ENCODE peak calls at places on chromosomes 12 and 14, in eight cellular contexts. One of them, this sample, is unnamed.

GRCh38 chr12:77102691-77103090 is 37.3 kb upstream of the E2F7 start:
- DNase-seq in cardiac muscle cell: no peak
- DNase-seq in GM12865: no peak
- DNase-seq in upper lobe of right lung: no peak
- DNase-seq in GM12878: no peak
- DNase-seq in fibroblast of pulmonary artery: peak
- DNase-seq in foreskin fibroblast: peak
- DNase-seq in fibroblast of mammary gland: peak
- DNase-seq in this sample: no peak

GRCh38 chr12:54608156-54608555 is 19.7 kb upstream of the PPP1R1A start:
- DNase-seq in cardiac muscle cell: no peak
- DNase-seq in GM12865: no peak
- DNase-seq in upper lobe of right lung: no peak
- DNase-seq in GM12878: no peak
- DNase-seq in fibroblast of pulmonary artery: no peak
- DNase-seq in foreskin fibroblast: no peak
- DNase-seq in fibroblast of mammary gland: no peak
- DNase-seq in this sample: no peak

GRCh38 chr14:53900499-53900898 is 56.1 kb downstream of the BMP4 start:
- DNase-seq in cardiac muscle cell: no peak
- DNase-seq in GM12865: peak
- DNase-seq in upper lobe of right lung: no peak
- DNase-seq in GM12878: no peak
- DNase-seq in fibroblast of pulmonary artery: no peak
- DNase-seq in foreskin fibroblast: peak
- DNase-seq in fibroblast of mammary gland: peak
- DNase-seq in this sample: peak

GRCh38 chr12:104782296-104782695 is 175.8 kb downstream of the SLC41A2 start:
- DNase-seq in cardiac muscle cell: no peak
- DNase-seq in GM12865: peak
- DNase-seq in upper lobe of right lung: no peak
- DNase-seq in GM12878: no peak
- DNase-seq in fibroblast of pulmonary artery: no peak
- DNase-seq in foreskin fibroblast: no peak
- DNase-seq in fibroblast of mammary gland: no peak
- DNase-seq in this sample: no peak

GRCh38 chr14:68844210-68844545 is 51.3 kb upstream of the ZFP36L1 start:
- DNase-seq in cardiac muscle cell: no peak
- DNase-seq in GM12865: no peak
- DNase-seq in upper lobe of right lung: no peak
- DNase-seq in GM12878: no peak
- DNase-seq in fibroblast of pulmonary artery: no peak
- DNase-seq in foreskin fibroblast: no peak
- DNase-seq in fibroblast of mammary gland: no peak
- DNase-seq in this sample: no peak

GRCh38 chr12:112126916-112127315 is 1.6 kb downstream of the TRAFD1 start:
- DNase-seq in cardiac muscle cell: no peak
- DNase-seq in GM12865: no peak
- DNase-seq in upper lobe of right lung: no peak
- DNase-seq in GM12878: no peak
- DNase-seq in fibroblast of pulmonary artery: no peak
- DNase-seq in foreskin fibroblast: no peak
- DNase-seq in fibroblast of mammary gland: no peak
- DNase-seq in this sample: no peak

GRCh38 chr12:4300870-4301269 is 20.1 kb upstream of the TIGAR start:
- DNase-seq in cardiac muscle cell: no peak
- DNase-seq in GM12865: no peak
- DNase-seq in upper lobe of right lung: no peak
- DNase-seq in GM12878: no peak
- DNase-seq in fibroblast of pulmonary artery: no peak
- DNase-seq in foreskin fibroblast: no peak
- DNase-seq in fibroblast of mammary gland: no peak
- DNase-seq in this sample: no peak

GRCh38 chr12:5097786-5098185 is 54.1 kb downstream of the KCNA5 start:
- DNase-seq in cardiac muscle cell: no peak
- DNase-seq in GM12865: no peak
- DNase-seq in upper lobe of right lung: no peak
- DNase-seq in GM12878: no peak
- DNase-seq in fibroblast of pulmonary artery: no peak
- DNase-seq in foreskin fibroblast: no peak
- DNase-seq in fibroblast of mammary gland: no peak
- DNase-seq in this sample: no peak

GRCh38 chr14:68958553-68958952 is 20.5 kb downstream of the ACTN1 start:
- DNase-seq in cardiac muscle cell: no peak
- DNase-seq in GM12865: no peak
- DNase-seq in upper lobe of right lung: no peak
- DNase-seq in GM12878: no peak
- DNase-seq in fibroblast of pulmonary artery: peak
- DNase-seq in foreskin fibroblast: no peak
- DNase-seq in fibroblast of mammary gland: no peak
- DNase-seq in this sample: no peak

GRCh38 chr14:38663382-38663781 is 407.5 kb upstream of the CLEC14A start:
- DNase-seq in cardiac muscle cell: no peak
- DNase-seq in GM12865: no peak
- DNase-seq in upper lobe of right lung: no peak
- DNase-seq in GM12878: no peak
- DNase-seq in fibroblast of pulmonary artery: no peak
- DNase-seq in foreskin fibroblast: no peak
- DNase-seq in fibroblast of mammary gland: no peak
- DNase-seq in this sample: no peak

GRCh38 chr12:92370828-92371227 is 225.2 kb upstream of the BTG1 start:
- DNase-seq in cardiac muscle cell: no peak
- DNase-seq in GM12865: peak
- DNase-seq in upper lobe of right lung: no peak
- DNase-seq in GM12878: no peak
- DNase-seq in fibroblast of pulmonary artery: no peak
- DNase-seq in foreskin fibroblast: no peak
- DNase-seq in fibroblast of mammary gland: no peak
- DNase-seq in this sample: no peak

GRCh38 chr12:68765696-68766095 is 19.7 kb downstream of the SLC35E3 start:
- DNase-seq in cardiac muscle cell: no peak
- DNase-seq in GM12865: no peak
- DNase-seq in upper lobe of right lung: no peak
- DNase-seq in GM12878: no peak
- DNase-seq in fibroblast of pulmonary artery: no peak
- DNase-seq in foreskin fibroblast: no peak
- DNase-seq in fibroblast of mammary gland: no peak
- DNase-seq in this sample: no peak

GRCh38 chr12:130468700-130469245 is 131.1 kb downstream of the PIWIL1 start:
- DNase-seq in cardiac muscle cell: no peak
- DNase-seq in GM12865: no peak
- DNase-seq in upper lobe of right lung: no peak
- DNase-seq in GM12878: no peak
- DNase-seq in fibroblast of pulmonary artery: no peak
- DNase-seq in foreskin fibroblast: no peak
- DNase-seq in fibroblast of mammary gland: no peak
- DNase-seq in this sample: no peak

GRCh38 chr12:105109465-105110212 is 2.1 kb downstream of the WASHC4 start:
- DNase-seq in cardiac muscle cell: no peak
- DNase-seq in GM12865: peak
- DNase-seq in upper lobe of right lung: no peak
- DNase-seq in GM12878: peak
- DNase-seq in fibroblast of pulmonary artery: peak
- DNase-seq in foreskin fibroblast: no peak
- DNase-seq in fibroblast of mammary gland: peak
- DNase-seq in this sample: no peak

GRCh38 chr14:30587141-30587540 is 28.2 kb downstream of the G2E3 start:
- DNase-seq in cardiac muscle cell: no peak
- DNase-seq in GM12865: peak
- DNase-seq in upper lobe of right lung: no peak
- DNase-seq in GM12878: no peak
- DNase-seq in fibroblast of pulmonary artery: no peak
- DNase-seq in foreskin fibroblast: no peak
- DNase-seq in fibroblast of mammary gland: no peak
- DNase-seq in this sample: no peak
- H3K4me3 ChIP-seq in cardiac muscle cell: no peak
- H3K4me3 ChIP-seq in GM12865: no peak
- H3K4me3 ChIP-seq in upper lobe of right lung: no peak
- H3K4me3 ChIP-seq in GM12878: no peak
- H3K4me3 ChIP-seq in fibroblast of pulmonary artery: no peak
- H3K4me3 ChIP-seq in foreskin fibroblast: no peak
- H3K4me3 ChIP-seq in fibroblast of mammary gland: no peak
- H3K4me3 ChIP-seq in this sample: no peak

GRCh38 chr12:2796187-2796663 is 1.5 kb downstream of the FKBP4 start:
- DNase-seq in cardiac muscle cell: no peak
- DNase-seq in GM12865: no peak
- DNase-seq in upper lobe of right lung: no peak
- DNase-seq in GM12878: no peak
- DNase-seq in fibroblast of pulmonary artery: no peak
- DNase-seq in foreskin fibroblast: no peak
- DNase-seq in fibroblast of mammary gland: no peak
- DNase-seq in this sample: no peak

GRCh38 chr12:2794736-2795289 is at the start of gene FKBP4:
- DNase-seq in cardiac muscle cell: peak
- DNase-seq in GM12865: peak
- DNase-seq in upper lobe of right lung: peak
- DNase-seq in GM12878: no peak
- DNase-seq in fibroblast of pulmonary artery: peak
- DNase-seq in foreskin fibroblast: peak
- DNase-seq in fibroblast of mammary gland: peak
- DNase-seq in this sample: peak

GRCh38 chr12:2800046-2800570 is 5.3 kb downstream of the FKBP4 start:
- DNase-seq in cardiac muscle cell: no peak
- DNase-seq in GM12865: no peak
- DNase-seq in upper lobe of right lung: no peak
- DNase-seq in GM12878: no peak
- DNase-seq in fibroblast of pulmonary artery: no peak
- DNase-seq in foreskin fibroblast: no peak
- DNase-seq in fibroblast of mammary gland: no peak
- DNase-seq in this sample: no peak

GRCh38 chr12:2795291-2796186 is 769 bp downstream of the FKBP4 start:
- DNase-seq in cardiac muscle cell: peak
- DNase-seq in GM12865: peak
- DNase-seq in upper lobe of right lung: peak
- DNase-seq in GM12878: no peak
- DNase-seq in fibroblast of pulmonary artery: peak
- DNase-seq in foreskin fibroblast: peak
- DNase-seq in fibroblast of mammary gland: peak
- DNase-seq in this sample: peak

GRCh38 chr12:2797721-2798418 is 3.1 kb downstream of the FKBP4 start:
- DNase-seq in cardiac muscle cell: no peak
- DNase-seq in GM12865: no peak
- DNase-seq in upper lobe of right lung: no peak
- DNase-seq in GM12878: no peak
- DNase-seq in fibroblast of pulmonary artery: peak
- DNase-seq in foreskin fibroblast: no peak
- DNase-seq in fibroblast of mammary gland: no peak
- DNase-seq in this sample: peak
- TF ChIP-seq CTCF in cardiac muscle cell: peak
- TF ChIP-seq CTCF in GM12865: no peak
- TF ChIP-seq CTCF in upper lobe of right lung: no peak
- TF ChIP-seq CTCF in GM12878: peak
- TF ChIP-seq CTCF in fibroblast of pulmonary artery: peak
- TF ChIP-seq CTCF in foreskin fibroblast: no peak
- TF ChIP-seq CTCF in fibroblast of mammary gland: peak
- TF ChIP-seq CTCF in this sample: peak

DNA sequence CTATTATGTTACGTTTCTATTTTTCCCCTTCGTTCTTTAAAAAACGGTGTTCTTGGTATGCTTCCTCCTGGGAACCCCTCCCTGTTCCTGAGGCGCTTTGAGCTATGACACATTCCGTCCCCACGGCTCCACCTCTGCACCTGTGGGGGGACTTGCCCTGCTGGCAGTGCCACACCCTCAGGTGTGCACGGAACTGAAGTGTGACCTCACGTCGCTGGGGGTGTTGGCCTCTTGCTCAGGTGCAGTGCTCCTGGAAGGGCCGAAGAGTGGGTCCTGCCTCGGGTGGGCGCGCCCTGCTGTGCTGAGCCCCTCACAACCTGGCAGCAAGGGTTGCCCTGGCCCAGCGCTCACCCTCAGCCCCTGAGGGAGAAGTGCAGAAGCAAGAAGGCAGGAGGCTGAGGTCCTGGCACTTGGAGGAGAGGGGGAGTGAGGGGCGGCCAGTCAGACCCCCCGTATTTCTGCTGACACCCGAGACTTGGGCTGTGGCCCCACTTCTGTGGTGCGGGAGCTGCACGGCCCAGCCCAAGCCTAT is 4.9 kb downstream of the AMN start:
- DNase-seq in cardiac muscle cell: no peak
- DNase-seq in GM12865: no peak
- DNase-seq in upper lobe of right lung: peak
- DNase-seq in GM12878: no peak
- DNase-seq in fibroblast of pulmonary artery: no peak
- DNase-seq in foreskin fibroblast: no peak
- DNase-seq in fibroblast of mammary gland: no peak
- DNase-seq in this sample: no peak
- H3K4me3 ChIP-seq in cardiac muscle cell: no peak
- H3K4me3 ChIP-seq in GM12865: no peak
- H3K4me3 ChIP-seq in upper lobe of right lung: peak
- H3K4me3 ChIP-seq in GM12878: no peak
- H3K4me3 ChIP-seq in fibroblast of pulmonary artery: no peak
- H3K4me3 ChIP-seq in foreskin fibroblast: no peak
- H3K4me3 ChIP-seq in fibroblast of mammary gland: no peak
- H3K4me3 ChIP-seq in this sample: no peak

GRCh38 chr12:93536111-93536765 is 36.2 kb upstream of the SOCS2 start:
- DNase-seq in cardiac muscle cell: no peak
- DNase-seq in GM12865: no peak
- DNase-seq in upper lobe of right lung: no peak
- DNase-seq in GM12878: no peak
- DNase-seq in fibroblast of pulmonary artery: no peak
- DNase-seq in foreskin fibroblast: no peak
- DNase-seq in fibroblast of mammary gland: no peak
- DNase-seq in this sample: no peak

GRCh38 chr12:93539821-93540220 is 32.7 kb upstream of the SOCS2 start:
- DNase-seq in cardiac muscle cell: no peak
- DNase-seq in GM12865: no peak
- DNase-seq in upper lobe of right lung: no peak
- DNase-seq in GM12878: no peak
- DNase-seq in fibroblast of pulmonary artery: no peak
- DNase-seq in foreskin fibroblast: no peak
- DNase-seq in fibroblast of mammary gland: no peak
- DNase-seq in this sample: no peak

GRCh38 chr12:93536766-93537515 is 35.5 kb upstream of the SOCS2 start:
- DNase-seq in cardiac muscle cell: peak
- DNase-seq in GM12865: peak
- DNase-seq in upper lobe of right lung: no peak
- DNase-seq in GM12878: peak
- DNase-seq in fibroblast of pulmonary artery: no peak
- DNase-seq in foreskin fibroblast: peak
- DNase-seq in fibroblast of mammary gland: no peak
- DNase-seq in this sample: no peak

GRCh38 chr12:93540506-93540905 is 32.0 kb upstream of the SOCS2 start:
- DNase-seq in cardiac muscle cell: no peak
- DNase-seq in GM12865: no peak
- DNase-seq in upper lobe of right lung: no peak
- DNase-seq in GM12878: no peak
- DNase-seq in fibroblast of pulmonary artery: peak
- DNase-seq in foreskin fibroblast: peak
- DNase-seq in fibroblast of mammary gland: peak
- DNase-seq in this sample: no peak

DNA sequence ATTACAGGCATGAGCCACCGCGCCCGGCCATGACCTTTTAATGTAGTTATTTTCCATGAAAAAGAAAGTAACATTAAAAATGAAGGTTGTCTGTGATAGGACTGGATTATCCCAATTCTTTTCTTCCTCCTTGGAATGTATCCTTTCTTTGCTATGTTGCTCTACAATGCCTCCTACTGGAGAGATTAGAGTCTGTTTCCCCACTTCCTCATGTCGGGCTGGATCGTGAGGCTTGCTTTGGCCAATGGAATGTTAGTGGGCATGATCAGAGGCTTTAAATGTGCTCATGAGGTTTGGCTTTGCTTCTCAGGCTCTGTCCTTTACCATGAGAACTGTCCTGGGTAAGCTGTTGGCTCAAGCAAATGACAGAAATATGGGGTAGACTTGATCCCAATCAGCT is 34.7 kb upstream of the SOCS2 start:
- DNase-seq in cardiac muscle cell: no peak
- DNase-seq in GM12865: no peak
- DNase-seq in upper lobe of right lung: no peak
- DNase-seq in GM12878: no peak
- DNase-seq in fibroblast of pulmonary artery: no peak
- DNase-seq in foreskin fibroblast: no peak
- DNase-seq in fibroblast of mammary gland: no peak
- DNase-seq in this sample: no peak
- TF ChIP-seq CTCF in cardiac muscle cell: peak
- TF ChIP-seq CTCF in GM12865: no peak
- TF ChIP-seq CTCF in upper lobe of right lung: no peak
- TF ChIP-seq CTCF in GM12878: peak
- TF ChIP-seq CTCF in fibroblast of pulmonary artery: peak
- TF ChIP-seq CTCF in foreskin fibroblast: no peak
- TF ChIP-seq CTCF in fibroblast of mammary gland: peak
- TF ChIP-seq CTCF in this sample: no peak

This sample was measured in heart right ventricle.